ENCODE peak calls at places on chromosome 4, in four cellular contexts. O is SK-N-SH, A is K562, X is HepG2. S is an unnamed sample.

GRCh38 chr4:76950846-76951321 is 1.3 kb downstream of the SEPTIN11 start:
- DNase-seq in O (peak; percentile 35), A (no peak), X (no peak), S (no peak)

GRCh38 chr4:94759767-94760211 is 2.0 kb downstream of the BMPR1B start:
- DNase-seq in O (no peak), A (no peak), X (no peak), S (no peak)

GRCh38 chr4:163157157-163157556 is 9.5 kb downstream of the NAF1 start:
- DNase-seq in O (no peak), A (no peak), X (no peak), S (no peak)

GRCh38 chr4:101008503-101008902 is 338.8 kb downstream of the PPP3CA start:
- DNase-seq in O (no peak), A (no peak), X (peak; percentile 21), S (peak; percentile 47)

GRCh38 chr4:79964715-79965345 is 108.2 kb downstream of the ANTXR2 start:
- DNase-seq in O (no peak), A (no peak), X (no peak), S (no peak)

GRCh38 chr4:163166041-163166579 is 580 bp downstream of the NAF1 start:
- DNase-seq in O (peak; percentile 75), A (peak; percentile 52), X (peak; percentile 26), S (no peak)

GRCh38 chr4:168569066-168569908 is 72.4 kb downstream of the PALLD start:
- DNase-seq in O (no peak), A (peak; percentile 34), X (peak; percentile 1), S (peak; percentile 95)

GRCh38 chr4:105145059-105145912 is 1.4 kb upstream of the TET2 start:
- DNase-seq in O (no peak), A (no peak), X (no peak), S (no peak)

GRCh38 chr4:168917150-168917779 is 92.8 kb downstream of the CBR4 start:
- DNase-seq in O (peak; percentile 42), A (peak; percentile 37), X (peak; percentile 14), S (peak; percentile 22)

GRCh38 chr4:19514276-19515070 is 737.2 kb upstream of the SLIT2 start:
- DNase-seq in O (no peak), A (no peak), X (no peak), S (no peak)

GRCh38 chr4:111761531-111761930 is 383.7 kb upstream of the FAM241A start:
- DNase-seq in O (no peak), A (no peak), X (no peak), S (no peak)

GRCh38 chr4:131566026-131566425 is 1583.1 kb upstream of the PCDH10 start:
- DNase-seq in O (no peak), A (no peak), X (no peak), S (no peak)

GRCh38 chr4:52071786-52072552 is 20.9 kb downstream of the SPATA18 start:
- DNase-seq in O (no peak), A (no peak), X (no peak), S (no peak)

GRCh38 chr4:181745933-181746627 is 497.1 kb upstream of the TENM3 start:
- DNase-seq in O (no peak), A (no peak), X (no peak), S (no peak)

GRCh38 chr4:1779588-1780382 is 13.3 kb upstream of the FGFR3 start:
- DNase-seq in O (no peak), A (no peak), X (peak; percentile 63), S (no peak)

GRCh38 chr4:128287159-128287870 is at the start of gene PGRMC2:
- DNase-seq in O (peak; percentile 61), A (peak; percentile 29), X (no peak), S (no peak)

GRCh38 chr4:148162554-148162953 is 279.7 kb downstream of the NR3C2 start:
- DNase-seq in O (no peak), A (no peak), X (no peak), S (no peak)

GRCh38 chr4:73257242-73257994 is 1.2 kb downstream of the ANKRD17 start:
- DNase-seq in O (peak; percentile 66), A (peak; percentile 26), X (peak; percentile 86), S (peak; percentile 70)

GRCh38 chr4:19689511-19689910 is 562.2 kb upstream of the SLIT2 start:
- DNase-seq in O (no peak), A (no peak), X (no peak), S (no peak)

GRCh38 chr4:83212041-83212851 is 72.4 kb downstream of the COQ2 start:
- DNase-seq in O (no peak), A (no peak), X (no peak), S (no peak)

GRCh38 chr4:174404677-174405076 is 117.6 kb downstream of the HPGD start:
- DNase-seq in O (no peak), A (no peak), X (no peak), S (no peak)

GRCh38 chr4:78213218-78213617 is 156.1 kb downstream of the FRAS1 start:
- DNase-seq in O (no peak), A (no peak), X (no peak), S (no peak)

GRCh38 chr4:104969394-104970066 is 177.1 kb upstream of the TET2 start:
- DNase-seq in O (no peak), A (no peak), X (no peak), S (no peak)

GRCh38 chr4:24843121-24843520 is 47.7 kb downstream of the SOD3 start:
- DNase-seq in O (no peak), A (no peak), X (peak; percentile 18), S (no peak)

GRCh38 chr4:22668301-22668700 is 24.4 kb upstream of the GBA3 start:
- DNase-seq in O (no peak), A (no peak), X (no peak), S (no peak)

GRCh38 chr4:34323549-34324325 is 1920.6 kb downstream of the ARAP2 start:
- DNase-seq in O (no peak), A (no peak), X (no peak), S (no peak)

GRCh38 chr4:60042231-60042652 is 1157.9 kb upstream of the ADGRL3 start:
- DNase-seq in O (no peak), A (no peak), X (no peak), S (no peak)

GRCh38 chr4:177214935-177215334 is 94.7 kb upstream of the NEIL3 start:
- DNase-seq in O (no peak), A (no peak), X (no peak), S (no peak)

GRCh38 chr4:137621056-137621455 is 88.8 kb upstream of the PCDH18 start:
- DNase-seq in O (no peak), A (no peak), X (no peak), S (no peak)

GRCh38 chr4:177728361-177729152 is 286.3 kb upstream of the AGA start:
- DNase-seq in O (no peak), A (no peak), X (peak; percentile 2), S (peak; percentile 89)

GRCh38 chr4:183485411-183486160 is 19.3 kb upstream of the ING2 start:
- DNase-seq in O (no peak), A (no peak), X (no peak), S (no peak)

GRCh38 chr4:77697860-77698599 is 92.4 kb downstream of the CXCL13 start:
- DNase-seq in O (no peak), A (no peak), X (peak; percentile 34), S (peak; percentile 29)

GRCh38 chr4:1683371-1683902 is 676 bp downstream of the FAM53A start:
- DNase-seq in O (no peak), A (no peak), X (no peak), S (no peak)

DNA sequence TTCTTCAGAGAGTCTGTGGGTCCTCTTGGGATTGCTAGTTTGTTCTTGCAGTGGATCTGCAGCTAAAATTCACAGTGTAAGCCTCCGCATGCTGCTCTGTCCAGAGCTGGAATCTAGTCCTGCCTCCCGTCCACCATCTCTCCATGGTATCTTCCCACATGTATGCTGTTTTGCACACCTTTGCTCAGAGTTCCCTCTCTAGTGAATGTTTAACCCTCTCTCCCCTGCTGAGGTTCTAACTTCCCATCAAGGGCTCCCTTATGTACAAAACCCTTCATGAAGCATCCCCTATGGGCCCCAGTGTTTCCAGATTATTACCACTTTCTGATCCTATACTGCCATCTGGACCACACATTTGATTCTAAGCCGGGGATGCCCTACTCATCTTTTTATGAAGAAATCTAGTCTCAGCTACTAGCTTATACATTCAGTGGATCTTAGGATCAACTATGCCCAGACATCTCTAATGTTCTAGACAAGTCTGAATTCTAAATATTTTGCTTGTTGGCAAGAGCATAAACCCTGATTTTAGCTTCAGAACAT is 157.3 kb downstream of the CPEB2 start:
- DNase-seq in O (no peak), A (no peak), X (peak; percentile 29), S (no peak)
- H3K4me3 ChIP-seq in O (no peak overlapping the region), A (no peak overlapping the region), X (no peak overlapping the region), S (no peak overlapping the region)

GRCh38 chr4:178881937-178882336 is 1439.7 kb upstream of the AGA start:
- DNase-seq in O (no peak), A (no peak), X (no peak), S (no peak)
- TF ChIP-seq ELF1 in O (no peak), A (no peak), X (no peak), S (no peak)

DNA sequence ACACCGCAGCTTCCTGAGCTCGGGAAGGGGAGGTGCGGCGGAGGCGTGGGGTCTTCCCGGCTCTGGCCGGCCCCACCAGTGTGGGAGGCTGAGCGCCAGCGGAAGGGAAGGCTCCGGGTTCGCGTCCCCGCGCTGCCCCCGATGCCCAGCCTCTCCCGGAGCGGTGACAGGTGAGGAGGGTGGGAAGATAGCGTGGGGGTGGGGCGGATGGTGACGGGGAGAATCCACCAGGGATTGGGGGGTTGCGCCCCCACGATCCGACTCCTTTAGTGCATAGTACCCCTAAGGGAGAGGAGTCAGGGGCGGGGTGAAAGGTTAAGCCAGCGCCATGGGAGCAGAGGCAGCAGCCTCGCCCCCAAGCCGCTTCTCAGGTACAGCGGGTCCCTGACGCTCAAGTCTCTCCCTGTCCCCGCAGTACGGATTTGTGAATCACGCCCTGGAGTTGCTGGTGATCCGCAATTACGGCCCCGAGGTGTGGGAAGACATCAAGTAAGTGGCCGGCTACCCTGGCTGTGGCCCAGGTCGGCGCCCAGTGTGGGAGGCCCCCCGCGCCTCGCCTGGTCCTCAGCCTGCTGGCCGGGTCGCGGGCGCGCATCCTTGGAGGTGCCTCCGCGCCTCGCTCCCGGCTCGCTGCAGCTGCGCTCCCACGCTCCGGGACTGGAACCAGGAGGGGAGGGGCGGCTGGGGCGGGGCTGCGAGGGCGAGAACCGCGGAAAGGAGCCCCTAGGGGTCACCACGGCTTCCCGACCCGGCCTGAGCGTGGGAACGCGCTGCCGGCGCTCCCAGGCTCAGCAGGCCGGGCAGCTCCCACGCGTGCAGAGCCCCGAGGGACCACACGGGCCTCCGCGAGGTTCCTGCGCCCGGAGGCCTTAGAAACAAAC is 791 bp downstream of the GUCY1B1 start:
- DNase-seq in O (peak; percentile 84), A (no peak), X (no peak), S (no peak)
- H3K4me3 ChIP-seq in O (peak overlapping the region; percentile 67), A (no peak overlapping the region), X (no peak overlapping the region), S (no peak overlapping the region)

DNA sequence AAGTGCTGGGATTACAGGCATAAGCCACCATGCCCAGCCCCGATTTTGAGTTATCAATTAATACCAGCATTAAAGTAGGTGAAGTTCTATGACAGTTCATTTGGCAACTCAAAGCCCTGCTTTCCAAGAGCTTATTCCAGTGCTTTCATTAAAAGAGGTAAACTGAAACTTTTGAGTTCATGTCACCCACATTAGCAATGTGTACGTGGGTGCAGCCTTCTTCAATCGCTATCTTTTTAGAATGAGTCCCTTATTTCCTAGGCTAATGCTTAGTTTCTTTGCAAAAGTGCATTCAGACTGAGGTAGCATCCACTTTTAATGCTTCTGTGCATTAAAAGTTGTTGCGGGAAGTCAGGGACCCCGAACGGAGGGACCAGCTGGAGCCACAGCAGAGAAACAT is 26.1 kb upstream of the MTNR1A start:
- DNase-seq in O (no peak), A (no peak), X (no peak), S (no peak)
- TF ChIP-seq ELF1 in O (no peak), A (no peak), X (no peak), S (no peak)

GRCh38 chr4:8198206-8198905 is 734 bp upstream of the SH3TC1 start:
- DNase-seq in O (no peak), A (no peak), X (no peak), S (no peak)
- H3K4me3 ChIP-seq in O (no peak overlapping the region), A (no peak overlapping the region), X (peak overlapping the region; percentile 85), S (no peak overlapping the region)

GRCh38 chr4:72084587-72085011 is 52.8 kb downstream of the NPFFR2 start:
- DNase-seq in O (no peak), A (no peak), X (no peak), S (no peak)
- TF ChIP-seq ELF1 in O (no peak), A (no peak), X (no peak), S (no peak)